ENCODE peak calls at places on chromosomes 4 and X, in eight cellular contexts. H, U, B, R, Y, T, I and N are unnamed samples.

GRCh38 chr4:54487491-54487890 is 170.3 kb upstream of the KIT start:
- DNase-seq in B (peak), U (no peak), Y (no peak), H (no peak), T (no peak), R (no peak), I (no peak), N (peak)

GRCh38 chr4:55258152-55258863 is 87.7 kb upstream of the SRD5A3 start:
- DNase-seq in T (no peak), Y (no peak), I (no peak), B (peak), R (peak), H (no peak), U (no peak), N (no peak)

GRCh38 chrX:51456814-51457213 is 39.6 kb downstream of the NUDT11 start:
- DNase-seq in Y (no peak), U (peak), H (no peak), I (peak), R (peak), T (peak), B (no peak), N (no peak)

GRCh38 chr4:98780926-98781325 is 122.5 kb upstream of the TSPAN5 start:
- DNase-seq in I (no peak), B (no peak), R (no peak), H (no peak), T (no peak), Y (no peak), U (no peak), N (no peak)

GRCh38 chr4:158094413-158095110 is 78.3 kb downstream of the GASK1B start:
- DNase-seq in H (no peak), R (peak), I (peak), U (peak), T (no peak), Y (no peak), B (peak), N (peak)

GRCh38 chrX:132426695-132427281 is 62.0 kb downstream of the MBNL3 start:
- DNase-seq in H (peak), Y (no peak), U (peak), I (no peak), B (peak), T (no peak), R (peak), N (no peak)

GRCh38 chr4:2761035-2761923 is 5.1 kb upstream of the TNIP2 start:
- DNase-seq in B (no peak), T (peak), H (no peak), I (no peak), Y (no peak), R (no peak), U (peak), N (no peak)

GRCh38 chrX:112642349-112642748 is 37.4 kb downstream of the LHFPL1 start:
- DNase-seq in T (peak), H (no peak), I (peak), Y (peak), R (peak), B (peak), U (peak), N (peak)